ENCODE peak calls at places on chromosomes 3 and 15, in nine cellular contexts. D, V, K, O, E, H, B, L and F are unnamed samples.

GRCh38 chr15:101689901-101690300 is 34.4 kb downstream of the TARS3 start:
- DNase-seq in V (peak), L (no peak), B (no peak), O (no peak), D (no peak), K (no peak), E (no peak), H (no peak), F (no peak)

GRCh38 chr3:28295819-28296364 is 52.6 kb upstream of the ZCWPW2 start:
- DNase-seq in O (no peak), E (no peak), K (no peak), L (no peak), B (no peak), V (peak), H (no peak), D (no peak), F (peak)

GRCh38 chr15:32651229-32651837 is 9.8 kb downstream of the SCG5 start:
- DNase-seq in B (peak), V (peak), O (peak), H (peak), K (peak), L (peak), E (peak), D (peak), F (peak)

GRCh38 chr3:113251817-113252216 is 40.5 kb downstream of the BOC start:
- DNase-seq in B (no peak), L (no peak), V (no peak), E (no peak), K (peak), D (no peak), O (no peak), H (no peak), F (no peak)

GRCh38 chr3:71495708-71496472 is 87.6 kb downstream of the FOXP1 start:
- DNase-seq in V (peak), H (peak), E (no peak), L (no peak), B (no peak), K (no peak), D (peak), O (peak), F (no peak)

GRCh38 chr15:31752905-31753304 is 277.4 kb upstream of the CHRNA7 start:
- DNase-seq in H (peak), O (no peak), B (no peak), D (no peak), K (no peak), L (no peak), E (no peak), V (no peak), F (no peak)

GRCh38 chr3:100352296-100353178 is 18.0 kb downstream of the NIT2 start:
- DNase-seq in D (peak), H (no peak), E (no peak), B (no peak), L (no peak), K (no peak), V (peak), O (no peak), F (no peak)

GRCh38 chr15:62059108-62059817 is 984 bp downstream of the VPS13C start:
- DNase-seq in K (peak), H (peak), L (peak), B (no peak), D (no peak), E (no peak), O (no peak), V (peak), F (peak)

GRCh38 chr15:30921781-30922371 is 18.2 kb downstream of the FAN1 start:
- DNase-seq in E (peak), L (peak), D (no peak), K (no peak), O (peak), V (no peak), H (no peak), B (no peak), F (no peak)

GRCh38 chr3:176341963-176342362 is 855.3 kb downstream of the TBL1XR1 start:
- DNase-seq in K (no peak), B (no peak), E (no peak), O (peak), V (no peak), L (no peak), H (no peak), D (no peak), F (no peak)

GRCh38 chr15:25241241-25241801 is 197.5 kb downstream of the UBE3A start:
- DNase-seq in L (no peak), B (no peak), H (no peak), O (no peak), D (no peak), E (no peak), K (no peak), V (no peak), F (no peak)

GRCh38 chr3:141052570-141053069 is 1.5 kb downstream of the SPSB4 start:
- DNase-seq in L (peak), D (no peak), B (no peak), H (no peak), O (peak), V (no peak), K (no peak), E (peak), F (no peak)

GRCh38 chr15:85045615-85046014 is 64.0 kb downstream of the PDE8A start:
- DNase-seq in B (no peak), H (no peak), O (no peak), K (no peak), E (no peak), V (no peak), D (no peak), L (peak), F (no peak)

GRCh38 chr3:120469440-120470415 is 18.9 kb upstream of the FSTL1 start:
- DNase-seq in B (peak), K (no peak), D (peak), E (no peak), H (peak), O (peak), V (peak), L (no peak), F (no peak)

DNA sequence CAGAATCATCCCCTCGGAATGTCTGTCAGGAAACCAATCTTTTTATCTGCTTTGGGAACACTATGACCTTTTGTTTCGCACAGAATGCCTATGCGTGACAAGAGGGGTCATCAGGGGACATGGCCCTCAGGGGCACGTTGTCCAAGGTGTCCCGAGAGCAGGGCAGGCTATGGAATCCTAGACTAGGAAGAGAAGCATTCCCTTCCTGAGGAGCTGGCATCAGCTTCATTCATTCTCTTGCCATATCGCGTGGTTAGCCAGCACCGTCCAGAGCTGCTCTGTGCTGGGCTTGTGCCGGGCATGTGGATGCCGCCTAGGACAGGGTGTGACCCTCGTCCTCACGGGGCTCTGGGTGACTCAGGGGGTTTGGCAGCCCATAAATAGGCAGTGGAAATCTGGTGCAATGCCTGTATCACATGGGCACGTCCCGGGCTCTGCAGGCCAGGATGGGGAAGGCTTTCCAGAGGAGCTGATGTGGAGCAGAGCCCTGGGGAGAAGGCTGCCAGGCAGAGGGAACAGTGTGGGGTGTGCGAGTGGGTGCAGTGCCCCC is 117.8 kb downstream of the TMEM266 start:
- DNase-seq in K (no peak), V (peak), B (no peak), O (no peak), E (no peak), H (peak), D (no peak), L (no peak), F (no peak)
- TF ChIP-seq EZH2phosphoT487 in K (no peak), V (no peak), B (no peak), O (no peak), E (no peak), H (no peak), D (no peak), L (no peak), F (no peak)

DNA sequence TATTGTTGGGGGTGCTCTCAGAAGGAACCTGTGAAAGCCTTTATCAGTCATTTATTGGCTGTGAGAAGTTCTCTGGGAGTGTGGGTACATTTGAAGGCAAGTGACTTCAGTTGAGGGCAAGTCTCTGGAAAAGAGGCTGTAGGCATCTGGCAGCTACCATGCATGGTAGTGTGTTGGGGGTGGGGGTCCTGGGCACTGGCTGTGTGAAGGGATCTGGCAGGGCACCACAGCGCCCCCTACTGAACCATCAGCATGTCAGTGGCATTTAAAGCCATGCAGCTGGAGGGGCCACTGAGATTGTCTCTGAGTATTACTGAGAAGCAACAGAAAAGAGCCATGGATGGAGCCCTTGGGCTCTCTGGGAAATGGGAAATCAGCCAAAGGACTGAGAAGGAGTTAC is 30.6 kb downstream of the CRTAP start:
- DNase-seq in V (no peak), H (peak), K (peak), E (peak), B (no peak), O (peak), D (no peak), L (no peak), F (no peak)
- TF ChIP-seq EZH2phosphoT487 in V (no peak), H (no peak), K (no peak), E (no peak), B (no peak), O (no peak), D (no peak), L (no peak), F (no peak)

DNA sequence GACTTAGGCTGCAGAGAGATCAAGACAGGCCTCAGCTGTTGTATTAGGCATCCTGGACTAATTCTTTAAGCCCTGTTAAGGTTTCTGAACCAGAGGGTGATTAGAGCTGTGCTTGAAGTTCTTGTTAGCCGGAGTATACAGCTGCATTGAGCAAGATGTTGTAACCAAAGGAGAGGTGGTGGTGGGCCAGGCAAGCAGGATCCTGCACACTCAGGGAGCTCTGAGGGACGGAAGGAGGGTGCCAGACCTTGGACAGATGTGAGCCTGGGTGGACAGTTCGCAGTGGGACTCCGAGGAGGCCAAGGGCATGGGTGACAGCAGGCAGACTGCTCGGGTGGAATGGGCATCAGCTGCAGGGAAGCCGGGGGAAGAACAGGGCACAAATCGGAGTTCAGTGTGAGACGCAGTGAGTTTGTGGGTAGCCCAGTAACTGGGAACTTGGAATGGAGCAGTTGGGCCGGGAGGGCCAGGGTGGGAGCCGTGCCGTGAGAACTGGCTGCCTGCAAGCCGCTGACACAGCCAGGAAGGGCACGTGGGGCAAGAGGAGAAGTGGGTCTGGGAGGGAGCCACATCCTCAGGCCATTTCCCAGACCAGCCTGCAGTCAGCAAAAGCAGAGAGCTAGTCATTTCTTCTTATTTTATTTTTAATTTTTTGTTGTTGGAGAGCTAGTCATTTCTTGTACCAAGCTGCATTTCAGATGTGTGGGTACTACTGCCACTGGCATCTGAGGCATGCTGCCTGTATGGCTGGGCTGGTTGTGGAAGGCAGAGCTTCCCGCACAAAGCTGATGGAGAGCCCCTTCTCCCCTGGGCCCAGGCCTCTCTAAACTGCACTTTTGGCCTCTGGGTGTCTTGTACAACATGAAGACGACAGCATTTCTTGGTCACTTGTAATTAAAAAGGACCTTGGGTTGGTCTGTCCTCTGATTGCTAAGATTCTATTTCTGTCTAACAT is 61.0 kb downstream of the PGPEP1L start:
- DNase-seq in D (no peak), H (no peak), B (no peak), E (no peak), V (peak), L (no peak), O (no peak), K (no peak), F (no peak)
- TF ChIP-seq EZH2phosphoT487 in D (no peak), H (no peak), B (no peak), E (no peak), V (no peak), L (no peak), O (no peak), K (no peak), F (no peak)

GRCh38 chr3:187678869-187679268 is 8.7 kb upstream of the SST start:
- DNase-seq in K (peak), O (peak), B (peak), D (peak), V (peak), E (peak), L (peak), H (peak), F (peak)
- TF ChIP-seq EZH2phosphoT487 in K (no peak), O (no peak), B (no peak), D (no peak), V (no peak), E (no peak), L (no peak), H (no peak), F (no peak)